ENCODE peak calls at places on chromosomes 1 and 21, in five cellular contexts. B is A549, W is transverse colon, M is MCF 10A, R is fibroblast of the aortic adventitia. A is an unnamed sample.

GRCh38 chr1:202280595-202280994 is 61.1 kb downstream of the UBE2T start:
- DNase-seq in R (no peak), W (no peak), M (no peak), B (no peak), A (no peak)

GRCh38 chr1:60765204-60765603 is 317.2 kb upstream of the NFIA start:
- DNase-seq in R (peak), W (peak), M (peak), B (no peak), A (peak)

GRCh38 chr1:24536391-24536840 is 19.5 kb upstream of the NCMAP start:
- DNase-seq in W (peak), M (no peak), R (no peak), B (no peak), A (peak)

GRCh38 chr1:228336308-228337030 is 70.2 kb downstream of the TRIM11 start:
- DNase-seq in R (no peak), W (peak), M (no peak), B (no peak), A (no peak)

GRCh38 chr1:163082971-163083370 is 13.8 kb downstream of the RGS4 start:
- DNase-seq in R (no peak), B (no peak), M (no peak), W (no peak), A (peak)

GRCh38 chr1:119040906-119041305 is 52.8 kb upstream of the TBX15 start:
- DNase-seq in R (peak), B (no peak), W (peak), M (peak), A (peak)

GRCh38 chr1:98201640-98202039 is 280.8 kb upstream of the DPYD start:
- DNase-seq in R (peak), B (no peak), W (no peak), M (no peak), A (no peak)

GRCh38 chr1:26584022-26584485 is 54.5 kb downstream of the RPS6KA1 start:
- DNase-seq in M (peak), B (peak), W (no peak), R (no peak), A (no peak)

GRCh38 chr1:96292141-96292540 is 429.4 kb upstream of the PTBP2 start:
- DNase-seq in M (no peak), B (no peak), W (no peak), R (no peak), A (no peak)

GRCh38 chr1:119327436-119328155 is 41.0 kb upstream of the HAO2 start:
- DNase-seq in W (peak), R (peak), M (no peak), B (no peak), A (peak)

GRCh38 chr1:151773698-151774097 is 10.4 kb upstream of the MRPL9 start:
- DNase-seq in M (peak), R (peak), B (no peak), W (no peak), A (peak)

GRCh38 chr1:170664828-170665617 is 1.1 kb downstream of the PRRX1 start:
- DNase-seq in W (peak), R (peak), B (no peak), M (no peak), A (peak)

GRCh38 chr1:41762777-41763176 is 155.9 kb downstream of the HIVEP3 start:
- DNase-seq in M (no peak), W (no peak), B (no peak), R (no peak), A (no peak)

GRCh38 chr1:7009741-7010525 is 224.7 kb downstream of the CAMTA1 start:
- DNase-seq in R (no peak), W (no peak), M (no peak), B (no peak), A (no peak)

GRCh38 chr1:111228748-111229126 is 1.2 kb downstream of the CHI3L2 start:
- DNase-seq in B (no peak), M (no peak), W (no peak), R (no peak), A (no peak)

GRCh38 chr1:6000444-6001288 is 8.4 kb upstream of the NPHP4 start:
- DNase-seq in B (no peak), W (no peak), M (no peak), R (no peak), A (peak)

GRCh38 chr1:24526940-24527542 is 24.4 kb downstream of the RCAN3 start:
- DNase-seq in W (no peak), M (peak), B (peak), R (peak), A (no peak)

GRCh38 chr1:14924012-14924452 is 229.5 kb upstream of the TMEM51 start:
- DNase-seq in B (peak), M (peak), W (peak), R (peak), A (peak)

GRCh38 chr1:215523906-215524305 is 43.2 kb upstream of the KCTD3 start:
- DNase-seq in M (no peak), R (peak), B (no peak), W (no peak), A (peak)

GRCh38 chr1:190560161-190560681 is 82.6 kb upstream of the BRINP3 start:
- DNase-seq in R (no peak), B (no peak), W (no peak), M (no peak), A (no peak)

GRCh38 chr21:35682874-35683549 is 377.3 kb downstream of the SETD4 start:
- DNase-seq in M (no peak), W (no peak), B (no peak), R (peak), A (peak)

GRCh38 chr21:33650929-33651505 is 8.7 kb downstream of the ITSN1 start:
- DNase-seq in M (no peak), R (no peak), B (no peak), W (no peak), A (no peak)

GRCh38 chr1:20195464-20195780 is 9.1 kb upstream of the PLA2G2C start:
- DNase-seq in B (no peak), W (no peak), M (no peak), R (no peak), A (no peak)

GRCh38 chr1:32703479-32704291 is 1.1 kb upstream of the SYNC start:
- DNase-seq in M (peak), R (peak), B (peak), W (no peak), A (peak)

GRCh38 chr1:28577738-28578536 is 14.1 kb upstream of the RAB42 start:
- DNase-seq in W (no peak), R (no peak), B (no peak), M (no peak), A (no peak)

GRCh38 chr1:10969267-10969970 is 43.0 kb upstream of the TARDBP start:
- DNase-seq in B (no peak), M (no peak), R (no peak), W (no peak), A (no peak)

GRCh38 chr1:83583351-83584014 is 415.4 kb downstream of the TTLL7 start:
- DNase-seq in W (peak), R (peak), M (peak), B (no peak), A (no peak)

GRCh38 chr1:172041689-172042088 is 200.4 kb downstream of the DNM3 start:
- DNase-seq in M (peak), W (no peak), B (no peak), R (peak), A (no peak)
- TF ChIP-seq CTCF in M (peak), W (peak), B (peak), R (peak), A (peak)

GRCh38 chr1:46714976-46715375 is 3.9 kb downstream of the EFCAB14 start:
- DNase-seq in R (no peak), B (no peak), W (no peak), M (no peak), A (no peak)
- TF ChIP-seq CTCF in R (no peak), B (no peak), W (no peak), M (no peak), A (no peak)

GRCh38 chr1:70866522-70867256 is 180.9 kb downstream of the PTGER3 start:
- DNase-seq in B (no peak), M (peak), W (no peak), R (no peak), A (no peak)
- TF ChIP-seq CTCF in B (no peak), M (no peak), W (no peak), R (no peak), A (no peak)

GRCh38 chr1:176843352-176844297 is 320.9 kb downstream of the ASTN1 start:
- DNase-seq in B (no peak), W (no peak), R (peak), M (peak), A (peak)
- TF ChIP-seq CTCF in B (peak), W (no peak), R (peak), M (peak), A (peak)

GRCh38 chr21:37647781-37648180 is 268.5 kb downstream of the KCNJ6 start:
- DNase-seq in R (no peak), M (peak), W (no peak), B (no peak), A (no peak)

GRCh38 chr21:37644666-37645065 is 271.6 kb downstream of the KCNJ6 start:
- DNase-seq in B (no peak), W (no peak), R (no peak), M (no peak), A (no peak)

GRCh38 chr21:37645848-37646247 is 270.4 kb downstream of the KCNJ6 start:
- DNase-seq in B (no peak), W (no peak), M (no peak), R (no peak), A (no peak)

GRCh38 chr21:37639756-37640155 is 273.2 kb downstream of the DYRK1A start:
- DNase-seq in B (no peak), M (no peak), R (no peak), W (no peak), A (no peak)

GRCh38 chr21:37642493-37642892 is 273.8 kb downstream of the KCNJ6 start:
- DNase-seq in M (peak), W (no peak), R (no peak), B (no peak), A (peak)
- TF ChIP-seq CTCF in M (no peak), W (no peak), R (no peak), B (peak), A (no peak)

GRCh38 chr1:84782881-84783280 is 92.6 kb upstream of the SSX2IP start:
- DNase-seq in B (no peak), R (no peak), M (no peak), W (no peak), A (no peak)
- TF ChIP-seq CTCF in B (no peak), R (no peak), M (no peak), W (no peak), A (no peak)

GRCh38 chr1:224329842-224330753 is at the start of gene NVL:
- DNase-seq in M (peak), R (peak), B (peak), W (peak), A (peak)
- TF ChIP-seq CTCF in M (no peak), R (no peak), B (no peak), W (no peak), A (no peak)

GRCh38 chr1:177490240-177490639 is 319.5 kb downstream of the BRINP2 start:
- DNase-seq in M (no peak), W (no peak), B (no peak), R (no peak), A (no peak)
- TF ChIP-seq CTCF in M (no peak), W (no peak), B (no peak), R (no peak), A (no peak)

A was measured in cardiac muscle cell.